ENCODE peak calls at places on chromosomes 5 and 9, in four cellular contexts. X is CD4-positive, alpha-beta T cell; S is astrocyte of the spinal cord; A is memory B cell. Q is an unnamed sample.

GRCh38 chr5:27472000-27472763 is 433.8 kb upstream of the CDH9 start:
- DNase-seq in X (no peak), S (peak), A (no peak), Q (no peak)

GRCh38 chr5:56305551-56305950 is 72.4 kb upstream of the ANKRD55 start:
- DNase-seq in X (no peak), S (no peak), A (no peak), Q (no peak)

GRCh38 chr9:117779760-117780159 is 75.6 kb downstream of the TLR4 start:
- DNase-seq in X (no peak), S (no peak), A (no peak), Q (no peak)

GRCh38 chr9:124429530-124429867 is 14.3 kb upstream of the PSMB7 start:
- DNase-seq in X (no peak), S (no peak), A (no peak), Q (no peak)

GRCh38 chr5:54329731-54330709 is 19.6 kb upstream of the ARL15 start:
- DNase-seq in X (no peak), S (peak), A (no peak), Q (no peak)

GRCh38 chr9:136721339-136722092 is 9.1 kb downstream of the DIPK1B start:
- DNase-seq in X (no peak), S (peak), A (no peak), Q (no peak)

GRCh38 chr5:41869739-41870620 is at the start of gene OXCT1:
- DNase-seq in X (peak), S (peak), A (peak), Q (peak)

GRCh38 chr9:115810166-115810565 is 343.4 kb upstream of the PAPPA start:
- DNase-seq in X (no peak), S (no peak), A (no peak), Q (no peak)

GRCh38 chr9:120868676-120869359 is 8.2 kb downstream of the PHF19 start:
- DNase-seq in X (peak), S (peak), A (peak), Q (peak)

GRCh38 chr5:135833521-135833920 is 942 bp upstream of the SLC25A48 start:
- DNase-seq in X (no peak), S (no peak), A (peak), Q (no peak)